ENCODE peak calls at places on chromosomes 12 and 14, in six cellular contexts. O is stimulated activated CD8-positive, alpha-beta memory T cell treated with anti-CD3 and anti-CD28 coated beads, Interleukin-4, amount 100 ng/mL, for 1 hour; S is HTR-8/SVneo; C is activated CD4-positive, alpha-beta T cell treated with anti-CD3 and anti-CD28 coated beads for 4 hours; I is adipocyte; K is smooth muscle cell of the brain vasculature. V is an unnamed sample.

GRCh38 chr14:39469094-39469710 is 37.0 kb upstream of the FBXO33 start:
- DNase-seq in O (no peak), S (no peak), C (peak), I (peak), K (no peak), V (no peak)

GRCh38 chr12:57822392-57823130 is 4.0 kb upstream of the AVIL start:
- DNase-seq in O (no peak), S (no peak), C (no peak), I (no peak), K (no peak), V (no peak)

GRCh38 chr12:29050503-29050902 is 98.6 kb upstream of the FAR2 start:
- DNase-seq in O (no peak), S (no peak), C (no peak), I (no peak), K (no peak), V (no peak)

GRCh38 chr14:91058017-91058675 is 2.3 kb downstream of the RPS6KA5 start:
- DNase-seq in O (no peak), S (peak), C (no peak), I (peak), K (no peak), V (no peak)

GRCh38 chr12:102503056-102503681 is 22.8 kb upstream of the IGF1 start:
- DNase-seq in O (no peak), S (no peak), C (no peak), I (no peak), K (no peak), V (no peak)

GRCh38 chr12:93192878-93193277 is 184.8 kb upstream of the NUDT4 start:
- DNase-seq in O (no peak), S (no peak), C (no peak), I (no peak), K (no peak), V (no peak)

GRCh38 chr12:45407188-45407850 is 191.4 kb downstream of the ANO6 start:
- DNase-seq in O (no peak), S (no peak), C (no peak), I (no peak), K (no peak), V (peak)

GRCh38 chr14:25833341-25834121 is 764.3 kb downstream of the NOVA1 start:
- DNase-seq in O (no peak), S (no peak), C (no peak), I (no peak), K (peak), V (no peak)

GRCh38 chr12:1692221-1692620 is 1.4 kb downstream of the ADIPOR2 start:
- DNase-seq in O (no peak), S (no peak), C (no peak), I (peak), K (no peak), V (no peak)

GRCh38 chr12:12467222-12467621 is 95.4 kb downstream of the DUSP16 start:
- DNase-seq in O (no peak), S (no peak), C (peak), I (no peak), K (no peak), V (no peak)

V was measured in lung.